ENCODE peak calls at places on chromosomes 6 and 20, in seven cellular contexts. L, I, F, K, S, Y and O are unnamed samples. For H3K9me3, the result is how much of the 10 kb centered on the place peaks cover.

GRCh38 chr20:11777861-11778570 is 139.7 kb upstream of the BTBD3 start:
- DNase-seq in F (no peak), S (no peak), L (no peak), K (no peak), I (peak), Y (no peak), O (no peak)

GRCh38 chr6:53179961-53180651 is 31.5 kb upstream of the GCM1 start:
- DNase-seq in S (peak), K (no peak), F (peak), L (no peak), I (peak), Y (no peak), O (no peak)

GRCh38 chr20:55540013-55540412 is 465.3 kb downstream of the CBLN4 start:
- DNase-seq in L (no peak), Y (no peak), K (no peak), I (no peak), S (no peak), F (no peak), O (no peak)

GRCh38 chr20:25469558-25469957 is 62.1 kb downstream of the GINS1 start:
- DNase-seq in L (no peak), K (no peak), Y (no peak), F (no peak), I (no peak), S (no peak), O (no peak)

GRCh38 chr6:145838305-145838704 is 23.7 kb upstream of the FBXO30 start:
- DNase-seq in F (no peak), I (peak), K (no peak), L (no peak), S (no peak), Y (no peak), O (no peak)

GRCh38 chr20:37868998-37869861 is 33.7 kb upstream of the VSTM2L start:
- DNase-seq in F (no peak), K (peak), I (no peak), Y (no peak), S (no peak), L (no peak), O (no peak)

GRCh38 chr20:14829897-14830296 is 492.5 kb upstream of the FLRT3 start:
- DNase-seq in F (no peak), L (no peak), S (no peak), I (no peak), K (no peak), Y (no peak), O (no peak)

GRCh38 chr20:53660947-53661381 is 67.3 kb upstream of the ZNF217 start:
- DNase-seq in L (peak), I (no peak), S (no peak), F (no peak), Y (no peak), K (no peak), O (no peak)

GRCh38 chr6:7087066-7087465 is 20.7 kb upstream of the RREB1 start:
- DNase-seq in L (no peak), Y (no peak), F (no peak), I (no peak), S (no peak), K (no peak), O (no peak)

GRCh38 chr6:89264296-89264695 is 47.1 kb upstream of the GABRR1 start:
- DNase-seq in Y (no peak), I (no peak), F (no peak), S (no peak), K (no peak), L (no peak), O (no peak)

GRCh38 chr20:24993337-24994185 is 1.0 kb upstream of the APMAP start:
- DNase-seq in L (no peak), I (no peak), K (no peak), S (no peak), Y (peak), F (no peak), O (no peak)

GRCh38 chr6:116381000-116381399 is 10.3 kb downstream of the DSE start:
- DNase-seq in Y (no peak), F (no peak), I (no peak), S (no peak), L (no peak), K (no peak), O (no peak)

GRCh38 chr6:170110201-170111140 is 180.4 kb downstream of the DLL1 start:
- DNase-seq in L (peak), S (no peak), K (peak), Y (no peak), I (peak), F (peak), O (no peak)

GRCh38 chr6:170112583-170112860 is 178.4 kb downstream of the DLL1 start:
- DNase-seq in S (no peak), L (no peak), F (peak), K (no peak), Y (no peak), I (no peak), O (no peak)

GRCh38 chr6:170113141-170113540 is 177.7 kb downstream of the DLL1 start:
- DNase-seq in F (peak), I (no peak), Y (no peak), L (no peak), S (no peak), K (no peak), O (no peak)

GRCh38 chr6:170111816-170112582 is 178.9 kb downstream of the DLL1 start:
- DNase-seq in I (peak), L (peak), Y (no peak), K (peak), S (no peak), F (peak), O (no peak)

DNA sequence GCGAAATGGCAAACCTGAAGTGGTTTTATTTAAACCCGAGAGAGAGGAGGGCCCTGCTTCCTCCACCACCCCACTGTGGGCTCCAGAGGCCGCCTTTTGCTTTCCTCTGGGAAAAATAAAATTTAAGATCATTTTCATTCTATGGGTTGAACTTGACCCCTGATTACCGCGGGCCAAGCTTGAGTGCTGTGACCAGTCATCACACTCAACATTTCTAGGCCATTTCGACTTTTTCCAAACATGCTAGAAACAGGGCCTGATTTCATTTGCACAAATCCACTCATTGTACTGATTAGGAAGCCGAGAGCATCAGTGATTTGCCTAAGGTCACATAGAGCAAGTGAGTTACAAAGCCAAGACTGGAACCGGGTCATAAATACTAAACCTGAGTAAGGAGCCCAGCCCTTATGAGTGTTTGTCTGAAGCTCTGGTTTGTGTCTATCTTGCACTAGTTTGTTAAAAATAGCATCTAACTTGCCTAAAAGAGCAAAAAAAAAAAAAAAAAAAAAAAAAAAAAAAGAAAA is 179.7 kb downstream of the DLL1 start:
- DNase-seq in F (peak), I (peak), Y (no peak), L (no peak), S (no peak), K (peak), O (no peak)
- H3K9me3 ChIP-seq in F (under half), I (under half), Y (under half), L (under half), S (under half), K (under half), O (under half)

DNA sequence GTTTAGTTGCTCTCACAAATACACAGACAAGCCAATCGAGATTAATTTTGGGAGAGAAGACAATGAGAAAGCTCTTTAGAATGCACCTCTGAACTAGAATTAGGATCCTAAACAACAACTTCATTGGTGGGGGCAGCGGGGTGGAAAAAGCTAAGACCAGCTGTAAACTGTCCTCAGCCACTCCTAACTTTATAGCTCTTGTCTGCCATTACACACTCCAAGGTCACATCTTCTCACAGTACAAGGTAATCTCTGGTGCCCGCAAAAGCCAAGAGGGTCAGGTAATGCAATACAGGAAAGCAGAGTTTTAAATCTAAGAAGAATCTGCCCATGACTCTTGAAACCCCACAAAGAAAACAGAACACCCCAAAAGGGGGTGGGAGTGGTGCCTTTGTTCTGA is 17.8 kb upstream of the IL22RA2 start:
- DNase-seq in L (no peak), I (no peak), Y (no peak), S (no peak), F (no peak), K (no peak), O (no peak)
- H3K9me3 ChIP-seq in L (under half), I (under half), Y (under half), S (under half), F (under half), K (under half), O (under half)

GRCh38 chr6:168662301-168662936 is 221.4 kb downstream of the SMOC2 start:
- DNase-seq in K (peak), L (no peak), I (no peak), S (no peak), F (no peak), Y (no peak), O (no peak)
- H3K9me3 ChIP-seq in K (under half), L (under half), I (under half), S (under half), F (under half), Y (under half), O (under half)

GRCh38 chr20:59662856-59663512 is 58.6 kb downstream of the PHACTR3 start:
- DNase-seq in K (no peak), Y (no peak), S (no peak), I (no peak), L (peak), F (no peak), O (no peak)
- H3K9me3 ChIP-seq in K (under half), Y (under half), S (under half), I (under half), L (under half), F (under half), O (under half)

DNA sequence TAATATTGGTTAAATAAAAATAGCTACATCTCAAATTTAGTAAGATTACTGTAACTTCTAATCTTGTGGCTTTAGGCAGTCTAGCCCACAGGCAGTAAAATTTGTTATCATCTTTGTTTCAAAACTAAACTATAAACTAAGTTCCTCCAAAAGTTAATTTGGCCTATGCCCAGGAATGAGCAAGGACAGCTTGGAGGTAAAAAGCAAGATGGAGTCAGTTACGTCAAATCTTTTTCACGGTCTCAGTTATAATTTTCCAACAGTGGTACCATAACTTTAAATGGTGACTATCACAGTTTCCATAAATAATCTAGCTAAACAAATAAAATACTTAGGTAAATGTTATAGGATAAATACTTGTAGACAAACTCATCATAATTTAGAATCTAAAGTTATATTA is 63.0 kb downstream of the AGPAT4 start:
- DNase-seq in K (no peak), I (no peak), Y (no peak), L (no peak), S (no peak), F (no peak), O (no peak)
- H3K9me3 ChIP-seq in K (under half), I (under half), Y (under half), L (under half), S (under half), F (under half), O (under half)

GRCh38 chr6:30282522-30282921 is 44.2 kb upstream of the TRIM39 start:
- DNase-seq in Y (no peak), L (no peak), I (no peak), S (no peak), K (no peak), F (no peak), O (no peak)
- H3K9me3 ChIP-seq in Y (half or more), L (under half), I (under half), S (under half), K (half or more), F (under half), O (half or more)